ENCODE peak calls at places on chromosomes 11 and 22, in four cellular contexts. E is mesenchymal stem cell, R is H1, S is H9. P is an unnamed sample.

GRCh38 chr11:109747839-109748238 is 325.8 kb downstream of the C11orf87 start:
- DNase-seq in E (peak), R (no peak), S (no peak), P (no peak)

GRCh38 chr11:133934599-133935550 is 21.9 kb downstream of the IGSF9B start:
- DNase-seq in E (no peak), R (no peak), S (no peak), P (peak)

GRCh38 chr11:134207538-134208239 is 16.1 kb downstream of the NCAPD3 start:
- DNase-seq in E (peak), R (no peak), S (peak), P (no peak)

GRCh38 chr11:65821107-65821506 is 12.7 kb upstream of the SNX32 start:
- DNase-seq in E (no peak), R (no peak), S (no peak), P (no peak)

GRCh38 chr11:77361184-77361583 is 59.7 kb upstream of the GDPD4 start:
- DNase-seq in E (peak), R (no peak), S (no peak), P (no peak)

GRCh38 chr22:22565991-22566390 is 6.9 kb upstream of the PRAME start:
- DNase-seq in E (peak), R (no peak), S (no peak), P (no peak)

GRCh38 chr11:101915811-101916291 is 471 bp downstream of the ANGPTL5 start:
- DNase-seq in E (peak), R (no peak), S (no peak), P (no peak)

GRCh38 chr11:87473174-87473573 is 435.4 kb downstream of the TMEM135 start:
- DNase-seq in E (no peak), R (no peak), S (no peak), P (no peak)

GRCh38 chr11:6755303-6755952 is 16.3 kb downstream of the OR2AG2 start:
- DNase-seq in E (peak), R (no peak), S (peak), P (peak)

GRCh38 chr22:38202437-38203089 is 769 bp downstream of the MAFF start:
- DNase-seq in E (peak), R (no peak), S (peak), P (no peak)

GRCh38 chr11:88330826-88331428 is 6.6 kb downstream of the CTSC start:
- DNase-seq in E (no peak), R (no peak), S (no peak), P (no peak)

GRCh38 chr22:43239102-43239875 is 52.4 kb upstream of the TTLL12 start:
- DNase-seq in E (peak), R (no peak), S (no peak), P (no peak)

GRCh38 chr11:35038211-35038930 is 100.6 kb upstream of the CD44 start:
- DNase-seq in E (no peak), R (no peak), S (no peak), P (no peak)

GRCh38 chr11:20443596-20443995 is 56.1 kb downstream of the PRMT3 start:
- DNase-seq in E (peak), R (no peak), S (no peak), P (no peak)

GRCh38 chr22:44399906-44400762 is 87.4 kb upstream of the SHISAL1 start:
- DNase-seq in E (no peak), R (no peak), S (peak), P (no peak)

GRCh38 chr11:57150454-57150917 is 31.3 kb upstream of the LRRC55 start:
- DNase-seq in E (no peak), R (no peak), S (no peak), P (no peak)

GRCh38 chr22:25747245-25747944 is 5.4 kb downstream of the MYO18B start:
- DNase-seq in E (peak), R (no peak), S (no peak), P (no peak)

DNA sequence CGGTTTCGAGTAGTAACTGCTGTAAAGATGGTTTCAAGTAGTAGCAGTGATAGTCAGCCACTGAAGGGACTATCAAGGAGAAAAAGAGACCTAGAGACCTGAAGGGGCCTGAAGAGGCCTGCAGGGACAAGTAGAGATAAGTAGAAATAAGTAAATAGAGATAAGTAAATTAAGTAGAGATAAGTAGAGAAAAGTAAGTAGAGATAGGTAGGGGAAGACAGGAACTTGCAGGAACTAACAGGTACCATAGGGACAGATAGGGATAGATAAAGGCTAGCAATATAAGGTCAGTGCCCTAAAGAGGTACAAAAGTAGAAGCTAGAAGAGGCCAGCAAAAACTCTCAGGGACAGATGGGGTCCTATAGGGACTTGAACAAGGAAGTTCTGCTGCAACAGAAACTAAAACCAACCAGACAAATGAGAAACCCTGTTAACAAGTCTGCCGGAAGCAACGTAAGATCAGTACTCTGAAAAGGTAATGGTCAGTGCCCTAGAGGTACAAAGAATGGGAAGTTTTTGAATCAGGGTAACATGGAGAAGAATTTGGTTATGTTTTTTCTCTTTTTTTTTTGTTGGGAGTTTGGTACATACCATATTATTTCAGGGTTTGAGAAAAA is 9.6 kb upstream of the SC5D start:
- DNase-seq in E (no peak), R (no peak), S (no peak), P (no peak)
- H2AFZ ChIP-seq in E (no peak), R (no peak), S (no peak), P (no peak)

GRCh38 chr22:29342177-29342576 is 26.7 kb upstream of the RASL10A start:
- DNase-seq in E (no peak), R (no peak), S (no peak), P (no peak)
- H2BK12ac ChIP-seq in E (no peak), R (no peak), S (no peak), P (no peak)

GRCh38 chr11:46127150-46127638 is 5.9 kb upstream of the PHF21A start:
- DNase-seq in E (peak), R (no peak), S (no peak), P (no peak)
- H2AFZ ChIP-seq in E (no peak), R (no peak), S (no peak), P (peak)

GRCh38 chr11:29452131-29452530 is 564.7 kb downstream of the KCNA4 start:
- DNase-seq in E (no peak), R (no peak), S (no peak), P (no peak)
- H2BK12ac ChIP-seq in E (no peak), R (no peak), S (no peak), P (no peak)

DNA sequence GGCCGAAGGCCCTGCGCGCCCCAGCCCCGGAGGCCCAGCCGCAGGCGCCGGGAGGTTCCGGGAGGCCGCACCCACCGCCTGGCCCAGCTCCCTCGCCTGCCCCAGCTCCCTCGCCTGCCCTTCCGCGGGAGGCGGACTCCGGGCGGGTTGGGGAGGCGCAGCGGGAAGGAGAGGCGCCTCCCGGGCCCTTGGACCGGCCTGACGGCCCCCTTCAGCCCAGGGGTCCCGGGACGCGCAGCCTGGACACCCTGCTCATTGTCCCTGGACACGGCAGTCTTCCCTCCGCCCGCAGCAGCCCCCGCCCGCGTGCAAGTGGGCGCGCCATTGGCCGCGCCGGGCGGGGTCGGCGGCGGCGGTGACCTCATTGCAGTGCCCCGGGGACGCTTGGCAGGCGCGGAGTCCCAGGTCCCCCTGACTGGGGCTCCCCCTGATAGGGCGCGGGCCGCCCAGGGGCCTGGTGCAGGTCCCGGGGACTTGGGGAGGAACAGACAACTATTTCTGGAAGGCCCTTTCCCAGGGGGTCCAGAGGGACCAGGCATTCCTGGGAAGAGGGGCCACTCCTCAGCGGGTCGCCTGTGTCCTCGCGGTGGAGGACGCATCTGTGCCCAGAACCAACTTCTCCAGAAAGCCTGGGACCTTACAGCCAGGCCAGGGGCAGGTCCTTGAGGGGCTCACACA is 501 bp downstream of the CD151 start:
- DNase-seq in E (peak), R (no peak), S (no peak), P (no peak)
- H2AFZ ChIP-seq in E (no peak), R (no peak), S (no peak), P (peak)

DNA sequence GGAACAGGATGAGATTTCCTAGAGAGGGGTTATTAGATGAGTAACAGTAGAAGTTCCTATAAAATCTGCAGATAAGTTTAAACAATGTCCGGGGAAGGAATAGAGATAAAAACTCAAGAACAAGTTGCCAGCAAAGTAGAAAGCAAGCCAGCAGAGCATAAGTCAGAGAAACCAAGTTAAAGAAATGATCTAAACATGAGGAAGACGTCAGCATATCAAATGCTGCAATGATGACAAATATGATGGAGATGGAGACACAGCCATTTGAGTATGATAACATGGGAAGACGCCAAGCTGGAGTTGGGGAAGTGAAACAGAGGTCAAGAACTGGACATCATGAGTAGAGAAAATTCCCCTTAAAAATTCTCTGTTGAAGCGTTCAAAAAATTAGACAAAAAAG is 571.5 kb downstream of the CNTN5 start:
- DNase-seq in E (no peak), R (no peak), S (no peak), P (no peak)
- H2BK12ac ChIP-seq in E (no peak), R (no peak), S (no peak), P (no peak)

DNA sequence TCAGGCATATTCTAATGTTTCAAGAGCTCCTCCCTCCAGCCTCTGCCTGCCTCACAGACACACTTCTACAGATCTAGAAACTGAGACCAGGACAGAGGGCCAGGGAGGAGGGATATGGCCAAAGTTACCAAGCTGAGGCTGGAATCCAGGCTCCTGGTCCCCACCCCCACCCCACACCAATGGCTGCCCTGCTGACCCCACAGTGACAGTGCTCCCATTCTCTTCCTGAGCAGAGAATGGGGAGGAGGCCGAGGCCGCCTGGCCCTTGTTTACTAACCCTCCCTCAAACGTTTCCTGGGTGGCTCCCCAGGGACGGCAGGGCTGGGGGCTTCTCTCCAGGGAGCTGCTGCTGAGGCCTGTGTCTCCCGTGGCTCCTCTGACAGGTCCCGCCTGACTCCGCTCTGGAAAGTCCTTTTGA is 2.3 kb downstream of the PLEKHB1 start:
- DNase-seq in E (no peak), R (no peak), S (no peak), P (no peak)
- H2AFZ ChIP-seq in E (no peak), R (no peak), S (no peak), P (peak)

GRCh38 chr22:37183432-37184379 is 4.3 kb downstream of the C1QTNF6 start:
- DNase-seq in E (no peak), R (no peak), S (no peak), P (no peak)
- H2BK12ac ChIP-seq in E (no peak), R (peak), S (no peak), P (no peak)

GRCh38 chr22:35978889-35979288 is 49.7 kb downstream of the RBFOX2 start:
- DNase-seq in E (no peak), R (no peak), S (no peak), P (no peak)

GRCh38 chr22:35984776-35985175 is 43.8 kb downstream of the RBFOX2 start:
- DNase-seq in E (no peak), R (no peak), S (no peak), P (no peak)

GRCh38 chr22:35985361-35985760 is 43.3 kb downstream of the RBFOX2 start:
- DNase-seq in E (no peak), R (no peak), S (no peak), P (no peak)

GRCh38 chr22:35984183-35984710 is 44.4 kb downstream of the RBFOX2 start:
- DNase-seq in E (no peak), R (no peak), S (no peak), P (no peak)

DNA sequence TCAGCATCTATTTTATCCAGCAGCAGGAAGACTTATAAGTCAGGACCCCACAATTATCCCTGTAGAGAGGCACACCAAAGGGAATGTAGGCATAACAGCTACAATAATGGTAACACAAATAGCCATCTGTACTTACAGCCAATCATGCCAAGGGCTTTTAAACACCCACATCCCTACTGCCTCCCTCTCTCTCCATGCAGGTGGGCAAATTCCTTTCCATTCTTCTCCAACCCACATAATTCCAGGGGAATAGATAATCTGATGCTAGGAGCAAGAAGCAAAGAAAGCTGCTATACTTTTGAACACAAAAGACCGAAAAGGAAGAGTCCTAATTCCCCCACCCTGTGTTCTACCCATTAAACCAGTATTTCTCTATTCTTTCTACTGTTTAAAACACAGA is 46.7 kb downstream of the RBFOX2 start:
- DNase-seq in E (no peak), R (no peak), S (no peak), P (no peak)
- H2AFZ ChIP-seq in E (no peak), R (no peak), S (no peak), P (no peak)